ENCODE peak calls at places on chromosomes 12 and 14, in ten cellular contexts. A, N, V, B, E, O, P, M, F and Q are unnamed samples.

GRCh38 chr14:32594766-32595165 is 265.7 kb downstream of the AKAP6 start:
- DNase-seq in A (no peak), N (no peak), V (no peak), B (no peak), E (no peak), O (no peak), P (no peak), M (no peak), F (no peak), Q (no peak)

GRCh38 chr12:53231859-53232640 is at the start of gene RARG:
- DNase-seq in A (no peak), N (peak), V (no peak), B (no peak), E (peak), O (peak), P (peak), M (peak), F (peak), Q (no peak)

GRCh38 chr14:94278732-94279131 is 14.3 kb downstream of the SERPINA10 start:
- DNase-seq in A (no peak), N (no peak), V (no peak), B (no peak), E (no peak), O (no peak), P (no peak), M (no peak), F (no peak), Q (no peak)

GRCh38 chr14:43665570-43666267 is 841.4 kb downstream of the FSCB start:
- DNase-seq in A (no peak), N (no peak), V (no peak), B (no peak), E (no peak), O (peak), P (no peak), M (no peak), F (no peak), Q (no peak)

GRCh38 chr12:99045158-99045557 is 400.1 kb downstream of the APAF1 start:
- DNase-seq in A (no peak), N (no peak), V (no peak), B (no peak), E (no peak), O (no peak), P (no peak), M (no peak), F (no peak), Q (no peak)

GRCh38 chr12:32644455-32644854 is 34.6 kb upstream of the DNM1L start:
- DNase-seq in A (no peak), N (no peak), V (no peak), B (no peak), E (no peak), O (no peak), P (no peak), M (no peak), F (no peak), Q (no peak)

GRCh38 chr12:26704214-26704613 is 128.8 kb downstream of the ITPR2 start:
- DNase-seq in A (no peak), N (no peak), V (no peak), B (no peak), E (no peak), O (no peak), P (no peak), M (no peak), F (no peak), Q (no peak)

GRCh38 chr12:75724913-75725312 is 213.5 kb upstream of the KRR1 start:
- DNase-seq in A (no peak), N (peak), V (no peak), B (peak), E (no peak), O (no peak), P (peak), M (no peak), F (no peak), Q (no peak)

GRCh38 chr12:2297004-2297403 is 244.2 kb downstream of the CACNA1C start:
- DNase-seq in A (no peak), N (no peak), V (no peak), B (no peak), E (no peak), O (no peak), P (no peak), M (no peak), F (no peak), Q (no peak)

GRCh38 chr12:3453266-3453862 is 37.6 kb upstream of the PRMT8 start:
- DNase-seq in A (no peak), N (no peak), V (no peak), B (no peak), E (no peak), O (no peak), P (no peak), M (no peak), F (no peak), Q (no peak)

GRCh38 chr12:122421815-122422737 is at the start of gene CLIP1:
- DNase-seq in A (no peak), N (peak), V (peak), B (peak), E (peak), O (peak), P (peak), M (peak), F (peak), Q (peak)

GRCh38 chr14:92680781-92681650 is 67.4 kb downstream of the LGMN start:
- DNase-seq in A (no peak), N (peak), V (peak), B (peak), E (peak), O (peak), P (peak), M (peak), F (peak), Q (peak)

DNA sequence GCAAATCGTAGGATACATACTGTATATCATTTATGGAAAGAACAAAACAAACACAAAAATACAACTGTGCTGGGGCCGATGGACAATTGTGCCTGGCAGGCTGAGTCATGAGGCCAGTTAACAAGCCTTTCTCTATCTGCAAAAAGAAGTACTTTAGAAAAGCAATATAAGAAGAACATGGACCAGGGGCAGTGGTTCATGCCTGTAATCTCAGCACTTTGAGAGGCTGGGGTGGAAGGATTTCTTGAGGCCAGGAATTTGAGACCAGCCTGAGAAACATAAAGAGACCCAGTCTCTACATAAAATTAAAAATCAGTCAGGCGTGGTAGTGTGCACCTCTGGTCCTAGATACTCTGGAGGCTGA is 13.8 kb upstream of the CD27 start:
- DNase-seq in A (no peak), N (no peak), V (peak), B (no peak), E (no peak), O (no peak), P (no peak), M (no peak), F (peak), Q (no peak)
- TF ChIP-seq POLR2A in A (no peak), N (no peak), V (no peak), B (no peak), E (no peak), O (no peak), P (no peak), M (no peak), F (no peak), Q (no peak)

DNA sequence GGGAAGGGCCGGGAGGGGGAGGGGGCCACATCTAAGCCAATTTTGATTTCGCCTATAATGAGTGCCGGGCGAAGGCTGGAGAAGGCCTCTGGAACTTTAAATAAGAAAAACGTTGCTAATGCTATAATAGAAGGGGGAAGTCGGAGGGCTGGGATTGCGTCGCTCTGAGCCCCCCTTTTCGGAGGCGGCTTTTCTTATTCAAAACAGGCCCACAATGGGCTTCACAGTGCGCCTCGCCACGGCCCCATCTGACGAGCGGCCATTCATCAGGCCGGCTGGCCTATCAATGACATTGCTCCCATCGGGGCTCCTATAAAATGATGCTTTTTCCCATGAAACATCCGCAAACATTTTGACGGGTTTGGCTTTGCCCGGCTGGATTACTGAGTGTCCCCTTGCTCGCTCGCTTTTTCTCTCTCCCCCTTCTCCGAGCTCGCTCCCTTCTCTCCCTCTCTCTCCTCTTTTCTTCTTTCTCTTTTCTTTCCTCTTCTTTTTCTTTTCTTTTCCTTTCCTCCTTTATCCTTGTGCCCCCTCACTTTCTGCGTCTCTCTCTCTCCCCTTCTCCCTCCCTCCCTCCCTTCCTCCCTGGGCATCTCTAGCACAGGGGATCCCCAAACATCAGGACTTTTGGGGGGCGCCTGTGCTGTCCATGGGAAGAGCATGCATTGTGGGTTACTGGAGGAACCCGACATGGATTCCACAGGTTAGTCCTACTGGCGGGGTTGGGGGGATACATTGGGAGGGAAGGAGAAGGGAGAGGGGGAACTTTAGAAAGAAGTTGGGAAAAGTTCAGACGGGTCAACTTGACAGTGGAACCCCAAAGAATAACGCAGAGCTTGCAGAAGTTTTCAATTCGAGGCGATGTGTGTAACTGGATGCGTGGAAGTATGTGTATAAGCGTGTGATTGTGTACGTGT is at the start of gene RFX4:
- DNase-seq in A (no peak), N (no peak), V (no peak), B (no peak), E (no peak), O (no peak), P (no peak), M (no peak), F (no peak), Q (no peak)
- H3K4me3 ChIP-seq in A (peak), N (no peak), V (no peak), B (peak), E (no peak), O (peak), P (peak), M (peak), F (peak), Q (peak)

GRCh38 chr14:70415788-70416187 is 1.1 kb downstream of the SYNJ2BP start:
- DNase-seq in A (no peak), N (no peak), V (no peak), B (no peak), E (no peak), O (no peak), P (no peak), M (no peak), F (no peak), Q (no peak)

GRCh38 chr14:70422538-70422937 is 5.6 kb upstream of the SYNJ2BP start:
- DNase-seq in A (no peak), N (no peak), V (no peak), B (no peak), E (no peak), O (no peak), P (no peak), M (no peak), F (no peak), Q (no peak)

GRCh38 chr14:70416322-70416716 is 571 bp downstream of the SYNJ2BP start:
- DNase-seq in A (no peak), N (no peak), V (no peak), B (no peak), E (no peak), O (no peak), P (peak), M (no peak), F (no peak), Q (no peak)

GRCh38 chr14:70416717-70417349 is at the start of gene SYNJ2BP:
- DNase-seq in A (peak), N (peak), V (peak), B (peak), E (peak), O (peak), P (peak), M (peak), F (peak), Q (peak)
- TF ChIP-seq POLR2A in A (no peak), N (no peak), V (peak), B (no peak), E (no peak), O (no peak), P (peak), M (no peak), F (no peak), Q (no peak)

GRCh38 chr14:65279958-65280357 is 132.6 kb upstream of the FUT8 start:
- DNase-seq in A (no peak), N (no peak), V (no peak), B (no peak), E (no peak), O (no peak), P (no peak), M (no peak), F (no peak), Q (no peak)
- H3K4me3 ChIP-seq in A (no peak), N (no peak), V (no peak), B (no peak), E (no peak), O (no peak), P (no peak), M (no peak), F (no peak), Q (no peak)

GRCh38 chr14:97620071-97620470 is 822.9 kb downstream of the VRK1 start:
- DNase-seq in A (no peak), N (no peak), V (no peak), B (no peak), E (no peak), O (no peak), P (no peak), M (no peak), F (no peak), Q (no peak)

GRCh38 chr14:97624985-97625384 is 827.8 kb downstream of the VRK1 start:
- DNase-seq in A (no peak), N (no peak), V (no peak), B (no peak), E (no peak), O (no peak), P (no peak), M (no peak), F (no peak), Q (no peak)

GRCh38 chr14:97618401-97618800 is 821.2 kb downstream of the VRK1 start:
- DNase-seq in A (no peak), N (no peak), V (no peak), B (no peak), E (no peak), O (no peak), P (no peak), M (no peak), F (no peak), Q (no peak)

GRCh38 chr14:97618917-97619690 is 821.9 kb downstream of the VRK1 start:
- DNase-seq in A (no peak), N (no peak), V (no peak), B (no peak), E (no peak), O (no peak), P (no peak), M (no peak), F (no peak), Q (no peak)
- TF ChIP-seq POLR2A in A (no peak), N (no peak), V (no peak), B (no peak), E (no peak), O (no peak), P (no peak), M (no peak), F (no peak), Q (no peak)

DNA sequence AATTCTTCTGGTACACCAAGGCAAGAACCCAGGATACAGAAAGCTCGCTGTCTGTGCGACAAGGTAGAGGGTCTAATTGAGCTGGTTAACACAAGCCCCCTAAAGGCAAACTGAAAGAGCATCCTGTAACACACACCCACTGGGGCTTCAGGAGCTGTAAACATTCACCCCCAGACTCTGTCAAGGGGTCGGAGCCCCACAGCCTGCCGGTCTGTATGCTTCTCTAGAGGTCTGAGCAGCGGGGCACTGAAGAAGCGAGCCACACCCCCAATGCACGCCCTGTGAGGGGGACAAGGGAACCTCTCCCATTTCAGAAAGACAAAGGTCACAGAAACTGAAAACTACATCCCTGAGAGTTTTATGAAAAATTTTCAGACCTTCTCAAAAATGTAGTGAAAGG is 1.3 kb upstream of the IPO8 start:
- DNase-seq in A (no peak), N (no peak), V (no peak), B (no peak), E (no peak), O (peak), P (no peak), M (no peak), F (no peak), Q (no peak)
- H3K4me3 ChIP-seq in A (no peak), N (no peak), V (no peak), B (no peak), E (no peak), O (no peak), P (no peak), M (no peak), F (no peak), Q (no peak)